ENCODE peak calls at places on chromosomes 6 and 20, in four cellular contexts. T, K, I and L are unnamed samples.

GRCh38 chr20:39986231-39986904 is 702.7 kb downstream of the MAFB start:
- DNase-seq in T (peak; percentile 62), K (peak; percentile 90), I (peak; percentile 38), L (peak; percentile 86)

GRCh38 chr6:109406196-109406595 is 23.9 kb upstream of the CD164 start:
- DNase-seq in K (no peak), I (no peak), T (no peak), L (no peak)

GRCh38 chr6:10081957-10082356 is 332.9 kb downstream of the TFAP2A start:
- DNase-seq in I (no peak), T (no peak), K (no peak), L (no peak)

GRCh38 chr6:83707829-83708545 is 914 bp downstream of the SNAP91 start:
- DNase-seq in I (no peak), T (peak; percentile 6), K (no peak), L (no peak)

GRCh38 chr20:39152126-39152525 is 190.0 kb downstream of the DHX35 start:
- DNase-seq in I (no peak), T (no peak), K (no peak), L (no peak)

GRCh38 chr6:133114973-133115372 is 126.2 kb upstream of the EYA4 start:
- DNase-seq in T (no peak), K (no peak), I (peak; percentile 47), L (no peak)

GRCh38 chr20:1479831-1480595 is 11.2 kb downstream of the SIRPB2 start:
- DNase-seq in I (no peak), T (no peak), K (no peak), L (no peak)

GRCh38 chr6:112232845-112233256 is 21.5 kb downstream of the LAMA4 start:
- DNase-seq in T (peak; percentile 43), I (no peak), K (no peak), L (peak; percentile 77)

GRCh38 chr20:25317351-25318075 is 69.6 kb downstream of the PYGB start:
- DNase-seq in K (peak; percentile 18), I (no peak), T (no peak), L (no peak)

GRCh38 chr6:12483712-12484111 is 193.6 kb downstream of the EDN1 start:
- DNase-seq in K (no peak), I (no peak), T (peak; percentile 56), L (no peak)

GRCh38 chr6:57822896-57823358 is 505.5 kb downstream of the PRIM2 start:
- DNase-seq in T (no peak), K (no peak), I (peak; percentile 8), L (no peak)

GRCh38 chr6:11264100-11264499 is 31.6 kb upstream of the NEDD9 start:
- DNase-seq in K (no peak), I (no peak), T (no peak), L (no peak)

GRCh38 chr6:165826487-165827189 is 163.6 kb upstream of the PDE10A start:
- DNase-seq in I (no peak), K (no peak), T (no peak), L (no peak)

GRCh38 chr20:47353697-47354387 is 2.7 kb downstream of the ZMYND8 start:
- DNase-seq in I (no peak), K (no peak), T (no peak), L (no peak)

GRCh38 chr6:130964289-130964688 is 98.8 kb downstream of the EPB41L2 start:
- DNase-seq in K (no peak), T (no peak), I (no peak), L (no peak)

GRCh38 chr6:44265003-44265842 is at the start of gene NFKBIE:
- DNase-seq in I (peak; percentile 91), T (peak; percentile 96), K (peak; percentile 95), L (peak; percentile 97)

GRCh38 chr20:57040461-57040860 is 226.0 kb downstream of the BMP7 start:
- DNase-seq in I (no peak), K (no peak), T (no peak), L (no peak)

GRCh38 chr6:101286146-101286545 is 107.4 kb upstream of the GRIK2 start:
- DNase-seq in T (no peak), I (no peak), K (no peak), L (no peak)

GRCh38 chr6:90362273-90362672 is 65.6 kb upstream of the BACH2 start:
- DNase-seq in I (no peak), K (no peak), T (peak; percentile 16), L (no peak)

GRCh38 chr6:21033575-21034026 is 499.3 kb downstream of the CDKAL1 start:
- DNase-seq in I (no peak), T (peak; percentile 28), K (peak; percentile 66), L (peak; percentile 61)

GRCh38 chr6:41573268-41573667 is 27.1 kb downstream of the FOXP4 start:
- DNase-seq in K (no peak), T (no peak), I (no peak), L (no peak)

GRCh38 chr6:41572613-41573012 is 26.4 kb downstream of the FOXP4 start:
- DNase-seq in T (no peak), K (no peak), I (no peak), L (peak; percentile 33)

GRCh38 chr6:41576667-41577066 is 30.5 kb downstream of the FOXP4 start:
- DNase-seq in I (no peak), T (no peak), K (no peak), L (no peak)

GRCh38 chr6:41575598-41575997 is 29.4 kb downstream of the FOXP4 start:
- DNase-seq in K (no peak), T (no peak), I (no peak), L (no peak)

GRCh38 chr6:41574002-41574401 is 27.8 kb downstream of the FOXP4 start:
- DNase-seq in T (no peak), K (no peak), I (no peak), L (no peak)
- H3K4me1 ChIP-seq in T (no peaks in the 10 kb centered on the region), K (peaks cover 53% of the 10 kb centered on the region), I (peaks cover 42% of the 10 kb centered on the region), L (peaks cover 18% of the 10 kb centered on the region)

DNA sequence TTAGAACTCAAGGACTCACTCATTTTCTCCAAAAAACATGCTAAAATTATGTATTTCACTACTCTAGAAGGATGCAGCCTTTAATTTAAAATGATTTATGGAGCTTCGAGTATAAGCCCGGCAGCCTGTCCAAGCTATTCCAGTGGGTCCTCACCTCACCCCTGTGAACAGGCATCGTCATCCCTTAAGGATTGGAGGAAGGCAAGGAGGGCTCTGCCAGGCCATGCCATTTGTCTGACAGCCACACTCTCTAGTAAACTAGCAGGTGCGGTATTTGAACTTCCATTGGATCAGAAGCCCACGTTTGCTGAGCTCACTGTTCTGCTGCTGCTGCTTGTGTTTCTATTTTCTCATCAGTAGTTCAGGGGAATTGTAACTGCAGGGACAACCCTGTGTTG is 39.8 kb upstream of the NAA20 start:
- DNase-seq in T (no peak), K (no peak), I (no peak), L (no peak)
- H3K4me1 ChIP-seq in T (peaks cover 43% of the 10 kb centered on the region), K (peaks cover 90% of the 10 kb centered on the region), I (peaks cover 22% of the 10 kb centered on the region), L (peaks cover 24% of the 10 kb centered on the region)

GRCh38 chr20:41394931-41395668 is 28.5 kb upstream of the EMILIN3 start:
- DNase-seq in K (no peak), I (no peak), T (no peak), L (no peak)

GRCh38 chr20:41394081-41394480 is 27.5 kb upstream of the EMILIN3 start:
- DNase-seq in K (no peak), I (no peak), T (no peak), L (no peak)

GRCh38 chr20:41395669-41396664 is 29.3 kb upstream of the EMILIN3 start:
- DNase-seq in K (no peak), I (no peak), T (no peak), L (peak; percentile 40)

GRCh38 chr20:41393705-41394066 is 27.1 kb upstream of the EMILIN3 start:
- DNase-seq in K (no peak), T (no peak), I (no peak), L (no peak)

GRCh38 chr20:41398408-41398807 is 31.8 kb upstream of the EMILIN3 start:
- DNase-seq in K (no peak), I (no peak), T (no peak), L (peak; percentile 75)
- H3K4me1 ChIP-seq in K (no peaks in the 10 kb centered on the region), I (no peaks in the 10 kb centered on the region), T (no peaks in the 10 kb centered on the region), L (peaks cover 4% of the 10 kb centered on the region)

GRCh38 chr6:31582230-31582601 is at the start of gene LTB:
- DNase-seq in T (no peak), I (no peak), K (no peak), L (no peak)

GRCh38 chr6:31580807-31581437 is 1.3 kb downstream of the LTB start:
- DNase-seq in I (peak; percentile 86), T (peak; percentile 82), K (peak; percentile 84), L (peak; percentile 97)

GRCh38 chr6:31580446-31580755 is 1.8 kb downstream of the LTB start:
- DNase-seq in T (no peak), K (no peak), I (no peak), L (no peak)

GRCh38 chr6:31579546-31580445 is 2.4 kb downstream of the LTB start:
- DNase-seq in I (no peak), K (no peak), T (no peak), L (no peak)

GRCh38 chr6:31581511-31582229 is 554 bp downstream of the LTB start:
- DNase-seq in T (no peak), K (no peak), I (no peak), L (peak; percentile 67)
- H3K4me1 ChIP-seq in T (peaks cover 4% of the 10 kb centered on the region), K (peaks cover 16% of the 10 kb centered on the region), I (peaks cover 4% of the 10 kb centered on the region), L (no peaks in the 10 kb centered on the region)

DNA sequence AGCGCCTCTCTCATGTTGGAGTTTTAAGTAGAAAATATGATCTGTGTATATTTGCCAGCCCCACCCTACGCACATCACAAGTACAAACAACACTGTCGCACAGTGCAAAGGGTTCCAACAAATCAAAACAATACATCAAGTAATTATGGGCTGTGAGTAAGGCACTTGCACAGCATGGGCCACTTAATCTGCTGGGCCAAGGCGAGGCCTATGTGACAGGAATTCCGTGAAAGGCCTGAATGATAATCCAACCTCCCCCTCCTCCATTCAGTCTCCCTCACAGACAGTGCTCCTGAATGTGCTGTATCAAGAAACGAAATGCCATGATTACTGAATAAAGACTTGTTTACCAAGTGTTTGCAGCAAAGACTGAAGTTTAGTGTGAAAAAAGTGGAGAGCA is 130.1 kb upstream of the SLC2A12 start:
- DNase-seq in T (no peak), K (no peak), I (peak; percentile 84), L (no peak)
- H3K4me1 ChIP-seq in T (no peaks in the 10 kb centered on the region), K (peaks cover 13% of the 10 kb centered on the region), I (peaks cover 9% of the 10 kb centered on the region), L (no peaks in the 10 kb centered on the region)

GRCh38 chr6:170038717-170039116 is 252.2 kb downstream of the DLL1 start:
- DNase-seq in K (no peak), T (no peak), I (no peak), L (no peak)

GRCh38 chr6:170040906-170041305 is 250.0 kb downstream of the DLL1 start:
- DNase-seq in I (no peak), K (no peak), T (no peak), L (no peak)

GRCh38 chr6:170039156-170040114 is 251.4 kb downstream of the DLL1 start:
- DNase-seq in I (no peak), T (no peak), K (no peak), L (no peak)

GRCh38 chr6:170041526-170041925 is 249.4 kb downstream of the DLL1 start:
- DNase-seq in T (no peak), I (no peak), K (no peak), L (no peak)

DNA sequence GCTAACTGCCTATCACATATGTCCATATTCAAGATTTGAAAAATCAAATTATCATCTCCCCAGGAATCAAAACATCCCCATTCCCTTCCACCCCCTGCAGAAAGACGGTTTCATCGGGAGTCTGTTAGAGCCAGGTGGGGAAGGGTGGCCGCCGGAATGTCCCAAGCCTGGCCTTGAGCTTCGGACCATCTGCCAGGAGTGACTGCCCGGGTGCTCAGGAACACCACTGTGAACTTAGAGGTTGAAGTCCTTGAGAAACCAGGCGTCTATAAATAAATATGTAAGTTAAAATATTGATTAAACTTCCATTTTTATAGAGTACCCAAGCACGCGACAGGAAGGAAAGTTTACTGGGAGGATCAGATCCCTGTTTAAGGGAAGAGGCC is 250.8 kb downstream of the DLL1 start:
- DNase-seq in I (no peak), K (no peak), T (no peak), L (no peak)
- H3K4me1 ChIP-seq in I (no peaks in the 10 kb centered on the region), K (no peaks in the 10 kb centered on the region), T (no peaks in the 10 kb centered on the region), L (no peaks in the 10 kb centered on the region)